ENCODE peak calls at places on chromosomes 11 and 22, in seven cellular contexts. U is fibroblast of the aortic adventitia, X is breast epithelium, G is colonic mucosa, T is ovary, L is cardiac fibroblast, P is astrocyte of the spinal cord. H is an unnamed sample.

GRCh38 chr11:17522655-17523054 is 21.6 kb downstream of the USH1C start:
- DNase-seq in G (no peak), L (no peak), T (no peak), U (no peak), X (no peak), P (no peak), H (no peak)

GRCh38 chr11:113779496-113779895 is at the start of gene CLDN25:
- DNase-seq in T (no peak), X (no peak), G (no peak), L (no peak), P (no peak), U (no peak), H (no peak)

GRCh38 chr11:47981667-47982404 is 1.5 kb downstream of the PTPRJ start:
- DNase-seq in G (peak; percentile 48), L (no peak), U (no peak), P (no peak), T (no peak), X (no peak), H (no peak)

GRCh38 chr11:121555172-121555571 is 102.4 kb upstream of the SORL1-AS1 start:
- DNase-seq in X (no peak), U (no peak), G (no peak), P (no peak), T (no peak), L (no peak), H (no peak)

GRCh38 chr11:46100670-46101069 is 20.6 kb downstream of the PHF21A start:
- DNase-seq in T (no peak), X (no peak), G (no peak), L (no peak), P (no peak), U (no peak), H (no peak)

GRCh38 chr11:69704508-69705245 is 855 bp upstream of the FGF19 start:
- DNase-seq in G (no peak), U (no peak), T (no peak), P (peak; percentile 2), X (no peak), L (peak; percentile 16), H (no peak)

GRCh38 chr22:45212992-45213751 is 27.5 kb downstream of the KIAA0930 start:
- DNase-seq in X (no peak), L (peak; percentile 49), T (no peak), U (peak; percentile 70), P (peak; percentile 53), G (no peak), H (peak; percentile 80)

GRCh38 chr11:120146413-120147093 is 8.6 kb upstream of the TRIM29 start:
- DNase-seq in G (no peak), T (no peak), U (no peak), L (no peak), X (no peak), P (no peak), H (no peak)

GRCh38 chr11:36349345-36350136 is 53.5 kb downstream of the PRR5L start:
- DNase-seq in U (no peak), P (no peak), X (no peak), G (peak; percentile 17), L (no peak), T (no peak), H (no peak)

GRCh38 chr11:36354221-36355003 is 58.3 kb downstream of the PRR5L start:
- DNase-seq in X (no peak), P (peak; percentile 67), L (peak; percentile 58), U (peak; percentile 68), G (peak; percentile 8), T (no peak), H (peak; percentile 67)

GRCh38 chr11:36350137-36350513 is 54.0 kb downstream of the PRR5L start:
- DNase-seq in P (no peak), X (no peak), L (no peak), G (peak; percentile 14), T (no peak), U (no peak), H (no peak)

GRCh38 chr11:36356201-36356600 is 60.1 kb downstream of the PRR5L start:
- DNase-seq in G (peak; percentile 60), P (no peak), X (no peak), U (peak; percentile 21), L (no peak), T (no peak), H (no peak)

GRCh38 chr11:36352919-36353318 is 56.8 kb downstream of the PRR5L start:
- DNase-seq in T (no peak), L (no peak), G (peak; percentile 18), X (no peak), P (no peak), U (no peak), H (no peak)
- TF ChIP-seq CTCF in T (no peak), L (no peak), G (no peak), X (no peak), P (no peak), U (no peak), H (no peak)

GRCh38 chr11:95697614-95698408 is 91.8 kb downstream of the FAM76B start:
- DNase-seq in X (no peak), T (no peak), P (no peak), U (no peak), G (no peak), L (peak; percentile 39), H (no peak)

GRCh38 chr11:95692526-95693270 is 96.9 kb downstream of the FAM76B start:
- DNase-seq in G (no peak), U (peak; percentile 90), T (no peak), X (no peak), P (no peak), L (peak; percentile 70), H (peak; percentile 71)

GRCh38 chr11:95698939-95699562 is 90.5 kb downstream of the FAM76B start:
- DNase-seq in G (no peak), X (no peak), P (no peak), L (peak; percentile 68), U (peak; percentile 70), T (no peak), H (peak; percentile 13)

GRCh38 chr11:95693298-95693697 is 96.3 kb downstream of the FAM76B start:
- DNase-seq in G (no peak), U (no peak), T (no peak), L (no peak), X (no peak), P (no peak), H (no peak)

DNA sequence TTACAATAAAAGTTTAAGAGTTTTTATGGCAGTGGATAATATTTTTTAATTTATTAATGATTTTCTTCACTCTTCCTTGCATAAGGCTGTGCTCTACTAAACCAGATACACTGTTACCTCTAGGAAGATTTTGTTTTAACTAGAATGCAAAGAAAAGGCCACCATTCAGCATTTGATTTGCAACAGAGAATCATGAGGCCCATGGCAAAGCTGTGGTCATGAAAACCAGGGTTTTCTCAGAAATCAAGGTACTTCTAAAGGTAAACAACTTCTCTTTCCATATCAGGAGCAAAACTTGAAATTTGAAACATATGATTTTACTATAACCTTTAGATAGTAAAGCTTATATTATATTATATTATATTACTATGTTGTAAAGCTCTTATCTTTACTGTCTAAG is 94.4 kb downstream of the FAM76B start:
- DNase-seq in P (no peak), X (no peak), L (no peak), T (no peak), U (no peak), G (no peak), H (no peak)
- H3K4me3 ChIP-seq in P (no peak overlapping the region), X (no peak overlapping the region), L (no peak overlapping the region), T (no peak overlapping the region), U (no peak overlapping the region), G (no peak overlapping the region), H (no peak overlapping the region)

DNA sequence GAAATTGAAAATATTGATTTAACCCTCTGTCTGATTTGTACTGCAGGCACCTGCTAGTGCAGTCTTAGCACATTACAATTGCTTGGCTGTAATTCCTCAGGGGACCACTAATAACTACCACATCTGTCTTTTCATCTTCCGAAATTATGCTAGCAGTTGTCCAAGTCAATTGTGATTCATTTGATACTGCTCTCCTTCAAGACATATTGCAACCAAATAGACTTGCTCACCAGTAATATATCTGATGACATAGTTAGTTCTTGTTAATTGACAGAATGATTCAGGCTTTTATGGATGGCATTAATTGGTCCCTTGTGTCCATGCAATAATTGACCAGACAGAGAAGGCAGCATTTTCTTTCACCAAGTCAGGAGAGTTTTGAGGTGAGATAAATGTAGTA is 158.6 kb downstream of the TEAD1 start:
- DNase-seq in X (no peak), T (no peak), L (no peak), P (no peak), G (no peak), U (no peak), H (no peak)
- TF ChIP-seq CTCF in X (no peak), T (no peak), L (no peak), P (no peak), G (no peak), U (no peak), H (no peak)

DNA sequence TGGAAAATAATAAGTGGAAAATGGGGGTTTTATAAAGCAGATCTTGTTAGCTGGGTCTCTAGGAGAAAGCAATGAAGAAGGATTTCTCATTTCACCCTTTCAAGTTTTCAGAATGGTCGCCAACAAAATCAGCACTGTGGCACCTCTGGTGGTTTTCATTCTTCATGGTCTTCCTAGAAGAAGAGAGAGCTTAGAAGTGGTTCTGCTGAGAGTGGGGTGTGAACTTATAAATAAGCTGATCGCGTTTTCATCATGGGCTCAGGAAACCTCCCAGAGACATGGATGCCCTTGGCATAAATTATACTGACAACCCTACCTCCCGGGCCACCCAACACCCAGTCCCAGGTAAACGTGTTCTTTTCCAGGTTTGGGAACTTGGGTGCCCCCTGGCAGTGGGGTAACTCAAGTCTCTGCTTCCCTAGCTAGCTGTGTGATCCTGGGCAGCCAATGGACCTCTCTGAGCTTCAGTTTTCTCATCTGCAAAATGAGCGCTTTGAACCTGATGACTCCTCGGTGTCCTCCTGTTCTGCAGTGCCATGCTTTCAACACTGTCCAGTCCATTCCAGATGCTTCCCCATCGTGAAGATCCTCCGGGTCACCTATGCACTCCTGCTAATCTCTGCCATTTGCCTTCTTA is 72.6 kb upstream of the GRAMD1B start:
- DNase-seq in L (no peak), T (no peak), G (no peak), X (no peak), P (no peak), U (no peak), H (no peak)
- H3K4me3 ChIP-seq in L (no peak overlapping the region), T (no peak overlapping the region), G (no peak overlapping the region), X (peak overlapping the region; percentile 55), P (no peak overlapping the region), U (no peak overlapping the region), H (no peak overlapping the region)

DNA sequence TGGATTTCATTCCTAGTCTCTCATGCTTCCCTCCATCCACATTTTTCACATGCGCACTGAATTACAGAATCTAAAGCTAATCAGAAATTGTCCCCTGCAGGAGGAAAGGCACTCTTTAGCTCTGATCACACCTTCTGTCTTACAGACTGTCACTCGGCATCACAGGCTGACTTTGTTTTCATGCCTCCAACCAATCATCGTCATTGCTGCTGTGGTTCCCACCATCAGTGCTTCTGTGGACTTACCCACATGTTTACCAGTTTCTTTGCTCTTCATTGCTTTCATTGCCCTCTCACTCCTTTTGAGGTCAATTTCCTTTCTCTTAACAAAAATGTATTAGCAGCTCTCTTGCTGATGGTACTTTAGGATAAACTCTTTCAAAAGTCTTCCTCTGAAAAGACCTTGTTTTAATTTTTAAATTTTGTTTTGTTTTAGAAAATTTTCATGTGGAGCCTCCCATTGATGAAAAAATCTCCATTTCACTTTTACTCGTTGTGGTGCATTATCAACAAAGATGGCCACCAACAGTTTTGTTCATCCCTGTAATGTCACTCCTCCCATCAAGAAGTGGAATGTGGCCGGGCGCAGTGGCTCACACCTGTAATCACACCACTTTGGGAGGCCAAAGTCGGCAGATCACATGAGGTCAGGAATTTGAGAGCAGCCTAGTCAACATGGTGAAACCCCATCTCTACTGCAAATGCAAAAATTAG is 20.2 kb upstream of the TREH start:
- DNase-seq in P (no peak), X (no peak), L (no peak), T (no peak), G (no peak), U (no peak), H (no peak)
- TF ChIP-seq CTCF in P (no peak), X (no peak), L (no peak), T (no peak), G (no peak), U (no peak), H (no peak)

H was measured in fibroblast of villous mesenchyme.